ENCODE peak calls at places on chromosomes 12 and 14, in six cellular contexts. Z, U, A, I, B and M are unnamed samples.
A peak's percentile ranks its signal among the peaks of the same experiment; 100 is the strongest.

GRCh38 chr12:70876952-70877351 is 43.6 kb downstream of the PTPRR start:
- DNase-seq in Z (no peak), U (no peak), A (no peak), I (no peak), B (peak; percentile 41), M (peak; percentile 79)

GRCh38 chr12:49543914-49544815 is 5.3 kb downstream of the KCNH3 start:
- DNase-seq in Z (no peak), U (no peak), A (no peak), I (no peak), B (no peak), M (no peak)

GRCh38 chr12:82883396-82884360 is 197.0 kb downstream of the TMTC2 start:
- DNase-seq in Z (no peak), U (no peak), A (no peak), I (no peak), B (no peak), M (no peak)

GRCh38 chr14:77653473-77653872 is 37.0 kb upstream of the SPTLC2 start:
- DNase-seq in Z (no peak), U (no peak), A (peak; percentile 21), I (no peak), B (no peak), M (no peak)

GRCh38 chr14:56630707-56631106 is 51.1 kb downstream of the TMEM260 start:
- DNase-seq in Z (no peak), U (no peak), A (no peak), I (no peak), B (peak; percentile 57), M (no peak)

GRCh38 chr14:99441918-99442317 is 38.7 kb downstream of the SETD3 start:
- DNase-seq in Z (no peak), U (no peak), A (no peak), I (no peak), B (no peak), M (no peak)

GRCh38 chr12:91920276-91920675 is 225.4 kb downstream of the BTG1 start:
- DNase-seq in Z (no peak), U (no peak), A (no peak), I (no peak), B (peak; percentile 2), M (no peak)

GRCh38 chr14:73325630-73326299 is 88.5 kb downstream of the PAPLN start:
- DNase-seq in Z (no peak), U (no peak), A (peak; percentile 30), I (no peak), B (no peak), M (no peak)

GRCh38 chr12:77496714-77497113 is 334.0 kb upstream of the NAV3 start:
- DNase-seq in Z (no peak), U (no peak), A (no peak), I (no peak), B (no peak), M (no peak)

GRCh38 chr14:97977711-97978261 is 1180.6 kb downstream of the VRK1 start:
- DNase-seq in Z (peak; percentile 79), U (peak; percentile 91), A (no peak), I (peak; percentile 84), B (peak; percentile 17), M (peak; percentile 64)

GRCh38 chr14:66045572-66046021 is 440.6 kb upstream of the CCDC196 start:
- DNase-seq in Z (no peak), U (no peak), A (no peak), I (peak; percentile 70), B (peak; percentile 36), M (peak; percentile 58)

GRCh38 chr12:19643635-19644034 is 204.3 kb downstream of the AEBP2 start:
- DNase-seq in Z (peak; percentile 30), U (no peak), A (no peak), I (no peak), B (peak; percentile 52), M (no peak)

GRCh38 chr12:17992002-17992656 is 97.9 kb downstream of the RERGL start:
- DNase-seq in Z (no peak), U (no peak), A (peak; percentile 50), I (no peak), B (peak; percentile 20), M (peak; percentile 9)

GRCh38 chr12:2044165-2044564 is 8.6 kb upstream of the CACNA1C start:
- DNase-seq in Z (no peak), U (no peak), A (no peak), I (no peak), B (no peak), M (no peak)

GRCh38 chr12:51238037-51238509 is 553 bp upstream of the DAZAP2 start:
- DNase-seq in Z (peak; percentile 61), U (no peak), A (peak; percentile 72), I (no peak), B (no peak), M (no peak)

GRCh38 chr12:90940872-90941499 is 14.0 kb downstream of the CCER1 start:
- DNase-seq in Z (no peak), U (no peak), A (peak; percentile 45), I (no peak), B (peak; percentile 52), M (no peak)

GRCh38 chr12:106157802-106158201 is 19.0 kb upstream of the NUAK1 start:
- DNase-seq in Z (no peak), U (no peak), A (no peak), I (no peak), B (no peak), M (no peak)

GRCh38 chr12:49539406-49540228 is 787 bp downstream of the KCNH3 start:
- DNase-seq in Z (no peak), U (peak; percentile 58), A (no peak), I (no peak), B (no peak), M (no peak)

GRCh38 chr12:15899282-15899870 is 11.8 kb upstream of the DERA start:
- DNase-seq in Z (no peak), U (no peak), A (peak; percentile 46), I (no peak), B (no peak), M (no peak)

GRCh38 chr12:66107451-66107915 is 23.1 kb downstream of the LLPH start:
- DNase-seq in Z (peak; percentile 49), U (peak; percentile 65), A (peak; percentile 82), I (peak; percentile 31), B (peak; percentile 80), M (peak; percentile 45)

GRCh38 chr12:100867639-100868393 is 73.2 kb downstream of the ANO4 start:
- DNase-seq in Z (no peak), U (no peak), A (no peak), I (no peak), B (no peak), M (no peak)

GRCh38 chr12:106193404-106194215 is 54.2 kb downstream of the CKAP4 start:
- DNase-seq in Z (no peak), U (no peak), A (no peak), I (no peak), B (no peak), M (no peak)

GRCh38 chr12:100827901-100828520 is 33.4 kb downstream of the ANO4 start:
- DNase-seq in Z (no peak), U (no peak), A (peak; percentile 35), I (no peak), B (peak; percentile 31), M (no peak)

GRCh38 chr14:49992901-49993335 is 100.0 kb downstream of the ARF6 start:
- DNase-seq in Z (no peak), U (no peak), A (no peak), I (peak; percentile 47), B (peak; percentile 71), M (peak; percentile 45)

GRCh38 chr12:50720085-50720484 is 43.8 kb upstream of the ATF1 start:
- DNase-seq in Z (no peak), U (no peak), A (no peak), I (no peak), B (no peak), M (no peak)

GRCh38 chr14:21023817-21024667 is 819 bp downstream of the NDRG2 start:
- DNase-seq in Z (no peak), U (no peak), A (no peak), I (no peak), B (no peak), M (no peak)

GRCh38 chr12:113161415-113162016 is 12.0 kb downstream of the CFAP73 start:
- DNase-seq in Z (no peak), U (no peak), A (peak; percentile 99), I (no peak), B (peak; percentile 23), M (peak; percentile 19)
- H3K4me3 ChIP-seq in Z (no peak overlapping the region), U (no peak overlapping the region), A (peak overlapping the region; percentile 48), I (no peak overlapping the region), B (no peak overlapping the region), M (no peak overlapping the region)

DNA sequence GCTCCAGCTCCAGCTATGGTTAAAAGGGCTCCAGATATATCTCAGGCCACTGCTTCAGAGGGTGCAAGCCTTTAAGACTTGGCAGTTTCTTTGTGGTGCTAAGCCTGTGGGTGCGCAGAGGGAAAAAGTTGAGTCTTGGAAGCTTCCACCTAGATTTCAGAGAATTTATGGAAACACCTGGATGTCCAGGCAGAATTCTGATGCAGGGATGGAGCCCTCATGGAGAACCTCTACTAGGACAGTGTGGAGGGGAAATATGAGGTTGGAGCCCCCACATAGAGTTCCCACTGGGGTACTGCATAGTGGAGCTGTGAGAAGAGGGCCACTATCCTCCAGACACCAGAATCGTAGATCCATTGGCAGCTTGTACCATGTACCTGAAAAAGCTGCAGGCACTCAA is 69.9 kb downstream of the SDR9C7 start:
- DNase-seq in Z (no peak), U (no peak), A (peak; percentile 26), I (no peak), B (no peak), M (no peak)
- H3K9me3 ChIP-seq in Z (peaks cover 34% of the 10 kb centered on the region), U (peaks cover 16% of the 10 kb centered on the region), A (peaks cover 65% of the 10 kb centered on the region), I (peaks cover 10% of the 10 kb centered on the region), B (peaks cover 6% of the 10 kb centered on the region), M (peaks cover 62% of the 10 kb centered on the region)

GRCh38 chr14:103725739-103726395 is 10.3 kb downstream of the ZFYVE21 start:
- DNase-seq in Z (no peak), U (no peak), A (no peak), I (no peak), B (no peak), M (no peak)

GRCh38 chr14:103724116-103724515 is 8.5 kb downstream of the ZFYVE21 start:
- DNase-seq in Z (no peak), U (peak; percentile 88), A (no peak), I (peak; percentile 90), B (peak; percentile 56), M (no peak)

GRCh38 chr14:103725001-103725682 is 9.5 kb downstream of the ZFYVE21 start:
- DNase-seq in Z (no peak), U (no peak), A (no peak), I (no peak), B (no peak), M (no peak)

GRCh38 chr14:103721334-103722120 is 5.9 kb downstream of the ZFYVE21 start:
- DNase-seq in Z (no peak), U (no peak), A (no peak), I (no peak), B (peak; percentile 88), M (no peak)

GRCh38 chr14:103723176-103724081 is 7.8 kb downstream of the ZFYVE21 start:
- DNase-seq in Z (no peak), U (no peak), A (no peak), I (peak; percentile 61), B (no peak), M (no peak)
- H3K4me3 ChIP-seq in Z (no peak overlapping the region), U (no peak overlapping the region), A (no peak overlapping the region), I (no peak overlapping the region), B (no peak overlapping the region), M (no peak overlapping the region)

GRCh38 chr14:106269451-106270204 is 743.2 kb downstream of the TMEM121 start:
- DNase-seq in Z (no peak), U (no peak), A (no peak), I (no peak), B (no peak), M (no peak)

GRCh38 chr14:106269029-106269428 is 742.6 kb downstream of the TMEM121 start:
- DNase-seq in Z (no peak), U (no peak), A (peak; percentile 24), I (no peak), B (no peak), M (no peak)

GRCh38 chr14:106268013-106268727 is 741.8 kb downstream of the TMEM121 start:
- DNase-seq in Z (peak; percentile 49), U (no peak), A (peak; percentile 88), I (no peak), B (no peak), M (peak; percentile 8)
- H3K9me3 ChIP-seq in Z (no peaks in the 10 kb centered on the region), U (no peaks in the 10 kb centered on the region), A (no peaks in the 10 kb centered on the region), I (no peaks in the 10 kb centered on the region), B (no peaks in the 10 kb centered on the region), M (no peaks in the 10 kb centered on the region)